ENCODE peak calls at places on chromosomes 1 and 21, in four cellular contexts. F is aorta, S is amniotic stem cell, C is HTR-8/SVneo. I is an unnamed sample.

GRCh38 chr1:176858421-176858916 is 306.0 kb downstream of the ASTN1 start:
- DNase-seq in F (no peak), S (no peak), C (no peak), I (no peak)

GRCh38 chr1:35577071-35577998 is 4.2 kb downstream of the TFAP2E start:
- DNase-seq in F (peak; percentile 80), S (no peak), C (no peak), I (peak; percentile 31)

GRCh38 chr1:87794788-87795614 is 466.3 kb downstream of the LMO4 start:
- DNase-seq in F (no peak), S (no peak), C (peak; percentile 54), I (no peak)

GRCh38 chr1:100075773-100076172 is 57.0 kb downstream of the SASS6 start:
- DNase-seq in F (no peak), S (no peak), C (no peak), I (no peak)

GRCh38 chr1:212256404-212256803 is 28.8 kb upstream of the PPP2R5A start:
- DNase-seq in F (no peak), S (no peak), C (no peak), I (no peak)

GRCh38 chr1:170518965-170519364 is 13.0 kb upstream of the GORAB start:
- DNase-seq in F (no peak), S (no peak), C (no peak), I (no peak)

GRCh38 chr1:182215797-182216196 is 154.3 kb upstream of the ZNF648 start:
- DNase-seq in F (no peak), S (no peak), C (no peak), I (no peak)

GRCh38 chr1:155082301-155082940 is 3.8 kb downstream of the EFNA3 start:
- DNase-seq in F (peak; percentile 75), S (no peak), C (no peak), I (no peak)

GRCh38 chr1:57468661-57469523 is 45.0 kb upstream of the DAB1 start:
- DNase-seq in F (no peak), S (no peak), C (no peak), I (no peak)

GRCh38 chr1:7690076-7690475 is 81.0 kb upstream of the VAMP3 start:
- DNase-seq in F (peak; percentile 63), S (no peak), C (no peak), I (no peak)

GRCh38 chr1:118949317-118949716 is 38.8 kb downstream of the TBX15 start:
- DNase-seq in F (no peak), S (no peak), C (no peak), I (no peak)

GRCh38 chr1:3170566-3171453 is 101.8 kb downstream of the PRDM16 start:
- DNase-seq in F (peak; percentile 95), S (no peak), C (no peak), I (peak; percentile 5)

GRCh38 chr1:221576268-221576667 is 165.6 kb downstream of the DUSP10 start:
- DNase-seq in F (no peak), S (no peak), C (peak; percentile 2), I (peak; percentile 2)

GRCh38 chr21:45910548-45911221 is 70.9 kb upstream of the COL6A1 start:
- DNase-seq in F (no peak), S (no peak), C (no peak), I (no peak)

GRCh38 chr1:42135426-42135825 is 17.8 kb upstream of the GUCA2B start:
- DNase-seq in F (no peak), S (no peak), C (no peak), I (no peak)

GRCh38 chr1:66253330-66253921 is 280.5 kb upstream of the SGIP1 start:
- DNase-seq in F (no peak), S (peak; percentile 37), C (peak; percentile 57), I (no peak)

GRCh38 chr1:165143437-165144065 is 213.0 kb downstream of the LMX1A start:
- DNase-seq in F (no peak), S (no peak), C (no peak), I (peak; percentile 62)

GRCh38 chr1:28064064-28064463 is 24.3 kb downstream of the EYA3 start:
- DNase-seq in F (no peak), S (peak; percentile 47), C (peak; percentile 37), I (no peak)

GRCh38 chr1:202160377-202160940 is at the start of gene PTPN7:
- DNase-seq in F (no peak), S (no peak), C (no peak), I (peak; percentile 76)

GRCh38 chr1:21340230-21340564 is 49.9 kb upstream of the ECE1 start:
- DNase-seq in F (peak; percentile 85), S (no peak), C (no peak), I (no peak)

GRCh38 chr1:201378804-201379203 is 1.3 kb upstream of the TNNT2 start:
- DNase-seq in F (no peak), S (no peak), C (no peak), I (no peak)

GRCh38 chr1:23103001-23103879 is 65.4 kb downstream of the LUZP1 start:
- DNase-seq in F (no peak), S (no peak), C (peak; percentile 45), I (no peak)

GRCh38 chr1:92538413-92539061 is 51.8 kb upstream of the GFI1 start:
- DNase-seq in F (no peak), S (no peak), C (no peak), I (no peak)

GRCh38 chr1:160877221-160877620 is 7.8 kb downstream of the ITLN1 start:
- DNase-seq in F (no peak), S (no peak), C (no peak), I (peak; percentile 22)

GRCh38 chr1:167342846-167343245 is 122.2 kb downstream of the POU2F1 start:
- DNase-seq in F (no peak), S (no peak), C (no peak), I (no peak)

GRCh38 chr21:43903451-43904091 is 38.5 kb downstream of the AGPAT3 start:
- DNase-seq in F (peak; percentile 66), S (no peak), C (no peak), I (no peak)

GRCh38 chr1:173903827-173904226 is 13.3 kb downstream of the SERPINC1 start:
- DNase-seq in F (no peak), S (no peak), C (no peak), I (no peak)

GRCh38 chr1:232788235-232788872 is 16.9 kb upstream of the MAP10 start:
- DNase-seq in F (no peak), S (no peak), C (no peak), I (no peak)

GRCh38 chr1:108661030-108661609 is at the start of gene HENMT1:
- DNase-seq in F (peak; percentile 88), S (no peak), C (no peak), I (peak; percentile 85)

I was measured in erythroblast.